ENCODE peak calls at places on chromosomes 16 and 17, in five cellular contexts. O is stimulated activated CD8-positive, alpha-beta memory T cell treated with anti-CD3 and anti-CD28 coated beads, Interleukin-7, amount 100 ng/mL, for 1 hour; E is amygdala; U is stomach; T is keratinocyte. M is an unnamed sample.
A peak's percentile ranks its signal among the peaks of the same experiment; 100 is the strongest.

GRCh38 chr17:30921544-30922196 is at the start of gene ADAP2:
- DNase-seq in T (no peak), E (no peak), U (peak; percentile 75), O (no peak), M (no peak)

GRCh38 chr16:73228649-73229048 is 180.7 kb upstream of the ZFHX3 start:
- DNase-seq in E (no peak), O (no peak), U (no peak), T (no peak), M (no peak)

GRCh38 chr17:7490144-7490543 is 6.0 kb downstream of the POLR2A start:
- DNase-seq in E (no peak), T (no peak), U (no peak), O (no peak), M (no peak)

GRCh38 chr17:43360376-43360738 is 38.4 kb upstream of the ARL4D start:
- DNase-seq in U (peak; percentile 59), O (peak; percentile 50), T (no peak), E (no peak), M (no peak)

GRCh38 chr17:7308625-7309433 is 1.4 kb downstream of the EIF5A start:
- DNase-seq in O (peak; percentile 65), T (no peak), E (no peak), U (peak; percentile 81), M (peak; percentile 89)

GRCh38 chr17:68053237-68054030 is 17.9 kb downstream of the KPNA2 start:
- DNase-seq in U (no peak), O (no peak), E (no peak), T (no peak), M (no peak)

GRCh38 chr17:77535435-77535834 is 394.7 kb downstream of the SEC14L1 start:
- DNase-seq in U (peak; percentile 79), T (no peak), O (no peak), E (no peak), M (no peak)

GRCh38 chr16:11708421-11708820 is 34.2 kb downstream of the TXNDC11 start:
- DNase-seq in T (no peak), U (no peak), O (no peak), E (no peak), M (no peak)

GRCh38 chr17:55458977-55459376 is 37.3 kb upstream of the MMD start:
- DNase-seq in E (no peak), T (peak; percentile 68), U (no peak), O (no peak), M (no peak)

GRCh38 chr17:7686221-7687071 is 844 bp downstream of the TP53 start:
- DNase-seq in O (peak; percentile 47), T (no peak), E (peak; percentile 92), U (peak; percentile 76), M (peak; percentile 75)

GRCh38 chr16:679808-680624 is at the start of gene STUB1:
- DNase-seq in E (peak; percentile 85), O (peak; percentile 69), U (peak; percentile 89), T (no peak), M (peak; percentile 69)

GRCh38 chr16:49201118-49201517 is 80.5 kb downstream of the CBLN1 start:
- DNase-seq in U (no peak), T (no peak), E (no peak), O (no peak), M (no peak)

GRCh38 chr16:57534881-57535658 is 1.3 kb downstream of the CCDC102A start:
- DNase-seq in E (no peak), O (no peak), T (no peak), U (peak; percentile 24), M (no peak)

GRCh38 chr17:32551186-32551955 is 64.6 kb downstream of the CDK5R1 start:
- DNase-seq in O (no peak), U (no peak), T (peak; percentile 45), E (no peak), M (no peak)

M was measured in central memory CD8-positive, alpha-beta T cell.